ENCODE peak calls at places on chromosomes 1 and 21, in ten cellular contexts. One of them, this sample, is unnamed.

GRCh38 chr1:37485902-37486679 is 11.7 kb downstream of the ZC3H12A start:
- DNase-seq in amygdala: no peak
- DNase-seq in dermis microvascular lymphatic vessel endothelial cell: no peak
- DNase-seq in NCI-H524: peak
- DNase-seq in CD8-positive, alpha-beta T cell: no peak
- DNase-seq in small intestine: no peak
- DNase-seq in AG08395: peak
- DNase-seq in cardiac septum: no peak
- DNase-seq in stimulated activated CD8-positive, alpha-beta memory T cell treated with anti-CD3 and anti-CD28 coated beads, Interleukin-2, amount 100 ng/mL, for 1 hour: no peak
- DNase-seq in GOT3: no peak
- DNase-seq in this sample: no peak

GRCh38 chr1:174971902-174972301 is 27.8 kb upstream of the CACYBP start:
- DNase-seq in amygdala: no peak
- DNase-seq in dermis microvascular lymphatic vessel endothelial cell: no peak
- DNase-seq in NCI-H524: no peak
- DNase-seq in CD8-positive, alpha-beta T cell: no peak
- DNase-seq in small intestine: no peak
- DNase-seq in AG08395: no peak
- DNase-seq in cardiac septum: no peak
- DNase-seq in stimulated activated CD8-positive, alpha-beta memory T cell treated with anti-CD3 and anti-CD28 coated beads, Interleukin-2, amount 100 ng/mL, for 1 hour: no peak
- DNase-seq in GOT3: no peak
- DNase-seq in this sample: no peak

GRCh38 chr1:82813351-82813750 is 1012.6 kb downstream of the ADGRL2 start:
- DNase-seq in amygdala: no peak
- DNase-seq in dermis microvascular lymphatic vessel endothelial cell: no peak
- DNase-seq in NCI-H524: no peak
- DNase-seq in CD8-positive, alpha-beta T cell: no peak
- DNase-seq in small intestine: no peak
- DNase-seq in AG08395: no peak
- DNase-seq in cardiac septum: no peak
- DNase-seq in stimulated activated CD8-positive, alpha-beta memory T cell treated with anti-CD3 and anti-CD28 coated beads, Interleukin-2, amount 100 ng/mL, for 1 hour: no peak
- DNase-seq in GOT3: no peak
- DNase-seq in this sample: no peak

GRCh38 chr21:45423201-45423955 is 18.4 kb downstream of the COL18A1 start:
- DNase-seq in amygdala: no peak
- DNase-seq in dermis microvascular lymphatic vessel endothelial cell: no peak
- DNase-seq in NCI-H524: no peak
- DNase-seq in CD8-positive, alpha-beta T cell: no peak
- DNase-seq in small intestine: no peak
- DNase-seq in AG08395: no peak
- DNase-seq in cardiac septum: no peak
- DNase-seq in stimulated activated CD8-positive, alpha-beta memory T cell treated with anti-CD3 and anti-CD28 coated beads, Interleukin-2, amount 100 ng/mL, for 1 hour: no peak
- DNase-seq in GOT3: no peak
- DNase-seq in this sample: no peak

GRCh38 chr1:154478639-154479038 is 23.4 kb upstream of the TDRD10 start:
- DNase-seq in amygdala: no peak
- DNase-seq in dermis microvascular lymphatic vessel endothelial cell: no peak
- DNase-seq in NCI-H524: no peak
- DNase-seq in CD8-positive, alpha-beta T cell: no peak
- DNase-seq in small intestine: peak
- DNase-seq in AG08395: no peak
- DNase-seq in cardiac septum: no peak
- DNase-seq in stimulated activated CD8-positive, alpha-beta memory T cell treated with anti-CD3 and anti-CD28 coated beads, Interleukin-2, amount 100 ng/mL, for 1 hour: no peak
- DNase-seq in GOT3: no peak
- DNase-seq in this sample: peak

GRCh38 chr1:112717263-112717662 is 2.1 kb upstream of the PPM1J start:
- DNase-seq in amygdala: no peak
- DNase-seq in dermis microvascular lymphatic vessel endothelial cell: no peak
- DNase-seq in NCI-H524: no peak
- DNase-seq in CD8-positive, alpha-beta T cell: no peak
- DNase-seq in small intestine: no peak
- DNase-seq in AG08395: no peak
- DNase-seq in cardiac septum: no peak
- DNase-seq in stimulated activated CD8-positive, alpha-beta memory T cell treated with anti-CD3 and anti-CD28 coated beads, Interleukin-2, amount 100 ng/mL, for 1 hour: no peak
- DNase-seq in GOT3: no peak
- DNase-seq in this sample: no peak

GRCh38 chr21:42555756-42556438 is 42.2 kb downstream of the SLC37A1 start:
- DNase-seq in amygdala: no peak
- DNase-seq in dermis microvascular lymphatic vessel endothelial cell: no peak
- DNase-seq in NCI-H524: no peak
- DNase-seq in CD8-positive, alpha-beta T cell: no peak
- DNase-seq in small intestine: no peak
- DNase-seq in AG08395: no peak
- DNase-seq in cardiac septum: peak
- DNase-seq in stimulated activated CD8-positive, alpha-beta memory T cell treated with anti-CD3 and anti-CD28 coated beads, Interleukin-2, amount 100 ng/mL, for 1 hour: no peak
- DNase-seq in GOT3: no peak
- DNase-seq in this sample: no peak

GRCh38 chr1:97942161-97943123 is 21.6 kb upstream of the DPYD start:
- DNase-seq in amygdala: no peak
- DNase-seq in dermis microvascular lymphatic vessel endothelial cell: no peak
- DNase-seq in NCI-H524: no peak
- DNase-seq in CD8-positive, alpha-beta T cell: no peak
- DNase-seq in small intestine: no peak
- DNase-seq in AG08395: no peak
- DNase-seq in cardiac septum: no peak
- DNase-seq in stimulated activated CD8-positive, alpha-beta memory T cell treated with anti-CD3 and anti-CD28 coated beads, Interleukin-2, amount 100 ng/mL, for 1 hour: no peak
- DNase-seq in GOT3: no peak
- DNase-seq in this sample: no peak

GRCh38 chr1:92759361-92759760 is 25.5 kb downstream of the EVI5 start:
- DNase-seq in amygdala: no peak
- DNase-seq in dermis microvascular lymphatic vessel endothelial cell: no peak
- DNase-seq in NCI-H524: no peak
- DNase-seq in CD8-positive, alpha-beta T cell: no peak
- DNase-seq in small intestine: no peak
- DNase-seq in AG08395: no peak
- DNase-seq in cardiac septum: no peak
- DNase-seq in stimulated activated CD8-positive, alpha-beta memory T cell treated with anti-CD3 and anti-CD28 coated beads, Interleukin-2, amount 100 ng/mL, for 1 hour: no peak
- DNase-seq in GOT3: no peak
- DNase-seq in this sample: no peak